ENCODE peak calls at places on chromosomes 2 and 18, in six cellular contexts. A, L, C, M, S and W are unnamed samples. For H3K4me1, the result is how much of the 10 kb centered on the place peaks cover.

GRCh38 chr2:112031916-112032582 is 23.0 kb upstream of the TMEM87B start:
- DNase-seq in A (no peak), L (peak), C (no peak), M (no peak), S (peak), W (no peak)

GRCh38 chr2:195312662-195313061 is 344.4 kb upstream of the SLC39A10 start:
- DNase-seq in A (no peak), L (no peak), C (no peak), M (no peak), S (no peak), W (no peak)

GRCh38 chr18:58856881-58857280 is 7.8 kb upstream of the ZNF532 start:
- DNase-seq in A (no peak), L (no peak), C (no peak), M (no peak), S (no peak), W (no peak)

GRCh38 chr2:232324778-232325177 is 53.8 kb upstream of the ALPP start:
- DNase-seq in A (no peak), L (no peak), C (no peak), M (no peak), S (no peak), W (no peak)

GRCh38 chr2:22253171-22253570 is 1129.4 kb downstream of the TDRD15 start:
- DNase-seq in A (no peak), L (no peak), C (no peak), M (no peak), S (no peak), W (no peak)

GRCh38 chr2:98457045-98457696 is 12.5 kb downstream of the INPP4A start:
- DNase-seq in A (peak), L (no peak), C (no peak), M (no peak), S (no peak), W (no peak)

GRCh38 chr18:46950064-46950656 is 32.8 kb downstream of the KATNAL2 start:
- DNase-seq in A (no peak), L (no peak), C (no peak), M (no peak), S (no peak), W (no peak)

GRCh38 chr2:100105678-100106054 is 36.7 kb downstream of the AFF3 start:
- DNase-seq in A (no peak), L (no peak), C (peak), M (no peak), S (no peak), W (no peak)

GRCh38 chr18:21291106-21291505 is 49.1 kb downstream of the GREB1L start:
- DNase-seq in A (no peak), L (no peak), C (no peak), M (no peak), S (no peak), W (no peak)

GRCh38 chr18:35605686-35606417 is 24.3 kb downstream of the GALNT1 start:
- DNase-seq in A (no peak), L (no peak), C (no peak), M (no peak), S (no peak), W (no peak)

GRCh38 chr2:54632733-54633692 is 90.4 kb upstream of the EML6 start:
- DNase-seq in A (no peak), L (no peak), C (no peak), M (no peak), S (no peak), W (no peak)

GRCh38 chr18:13232060-13232917 is 13.7 kb downstream of the LDLRAD4 start:
- DNase-seq in A (no peak), L (no peak), C (no peak), M (peak), S (no peak), W (no peak)

GRCh38 chr2:121036226-121036692 is 248.7 kb downstream of the TFCP2L1 start:
- DNase-seq in A (no peak), L (no peak), C (no peak), M (no peak), S (no peak), W (no peak)

GRCh38 chr18:47262397-47263196 is 11.1 kb upstream of the SKOR2 start:
- DNase-seq in A (no peak), L (no peak), C (no peak), M (no peak), S (no peak), W (no peak)

GRCh38 chr2:127220102-127220806 is at the start of gene CYP27C1:
- DNase-seq in A (no peak), L (no peak), C (no peak), M (no peak), S (no peak), W (no peak)

DNA sequence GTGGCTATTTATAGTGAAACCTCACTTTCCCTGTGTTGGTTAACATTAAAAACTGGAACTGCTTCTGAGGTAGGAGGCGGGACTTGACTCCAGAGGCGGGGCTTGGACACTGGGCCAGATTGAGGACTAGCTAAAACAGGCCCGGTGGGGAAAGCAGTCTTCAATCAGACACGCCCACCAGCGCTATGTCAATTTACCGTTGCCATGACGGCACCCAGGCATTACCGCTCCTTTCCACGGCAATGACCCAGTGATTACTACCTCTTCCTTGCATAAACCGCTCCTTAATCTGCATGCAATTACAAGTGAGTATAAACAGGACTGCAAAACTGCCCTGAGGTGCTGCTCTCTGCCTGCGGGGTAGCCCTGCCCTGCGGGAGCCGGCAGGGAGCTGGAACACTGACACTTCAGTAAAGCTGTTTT is 35.3 kb downstream of the LRRFIP1 start:
- DNase-seq in A (peak), L (peak), C (peak), M (peak), S (peak), W (peak)
- TF ChIP-seq CTCF in A (no peak), L (no peak), C (no peak), M (no peak), S (no peak), W (no peak)

GRCh38 chr2:60989256-60989655 is 28.3 kb upstream of the PEX13 start:
- DNase-seq in A (no peak), L (no peak), C (no peak), M (no peak), S (no peak), W (no peak)
- H3K27ac ChIP-seq in A (no peak), L (no peak), C (no peak), M (no peak), S (no peak), W (no peak)

DNA sequence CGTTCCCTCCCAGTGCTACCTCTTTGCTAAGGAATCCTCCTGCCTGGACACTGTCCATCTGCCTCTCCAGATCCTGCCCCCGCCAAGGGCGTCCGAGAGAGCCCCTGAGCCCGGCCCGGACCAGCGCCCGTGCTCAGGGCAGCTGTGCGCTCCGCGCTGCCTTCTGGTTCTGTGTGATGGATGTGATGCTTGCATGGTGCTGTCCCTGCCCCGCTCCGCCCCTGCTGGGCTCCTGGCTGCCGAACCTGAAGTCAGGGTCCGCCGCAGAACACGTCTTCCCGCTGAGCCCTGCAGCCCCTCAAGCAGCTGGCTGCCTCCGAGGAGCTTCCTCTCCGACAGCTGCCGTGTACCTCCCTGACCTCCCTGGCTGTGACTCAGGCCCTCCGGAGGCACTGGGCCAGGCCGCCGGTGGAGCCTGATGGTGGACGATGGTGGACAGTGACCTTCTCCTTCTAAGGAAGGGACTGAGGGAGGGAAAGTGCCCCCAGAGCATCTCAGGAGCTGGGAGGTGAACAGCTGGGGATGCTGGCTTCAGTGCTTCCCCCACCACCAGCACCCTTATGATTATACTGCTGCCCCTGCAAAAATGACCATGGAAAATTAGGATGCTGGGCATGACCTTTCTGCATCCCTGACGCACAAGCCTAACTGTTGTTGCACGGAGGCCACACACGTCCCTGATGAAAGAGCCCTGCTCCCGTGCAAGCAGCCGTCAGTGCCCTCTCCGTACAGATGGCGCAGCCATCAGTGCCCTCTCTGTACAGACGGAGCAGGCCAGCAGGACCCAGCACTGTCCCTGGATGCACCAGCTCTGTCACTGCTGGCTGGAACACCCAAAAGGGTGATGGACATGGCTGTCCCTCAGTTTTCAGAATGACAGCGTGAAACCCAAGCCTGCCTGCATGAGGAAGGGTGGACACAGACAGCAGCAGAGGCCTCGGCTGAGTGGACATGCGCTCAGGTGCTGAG is 99.3 kb downstream of the TPO start:
- DNase-seq in A (no peak), L (no peak), C (no peak), M (no peak), S (no peak), W (no peak)
- H3K4me1 ChIP-seq in A (under half), L (under half), C (under half), M (under half), S (under half), W (under half)

GRCh38 chr2:51657849-51658248 is 625.9 kb upstream of the NRXN1 start:
- DNase-seq in A (no peak), L (no peak), C (no peak), M (no peak), S (no peak), W (no peak)

DNA sequence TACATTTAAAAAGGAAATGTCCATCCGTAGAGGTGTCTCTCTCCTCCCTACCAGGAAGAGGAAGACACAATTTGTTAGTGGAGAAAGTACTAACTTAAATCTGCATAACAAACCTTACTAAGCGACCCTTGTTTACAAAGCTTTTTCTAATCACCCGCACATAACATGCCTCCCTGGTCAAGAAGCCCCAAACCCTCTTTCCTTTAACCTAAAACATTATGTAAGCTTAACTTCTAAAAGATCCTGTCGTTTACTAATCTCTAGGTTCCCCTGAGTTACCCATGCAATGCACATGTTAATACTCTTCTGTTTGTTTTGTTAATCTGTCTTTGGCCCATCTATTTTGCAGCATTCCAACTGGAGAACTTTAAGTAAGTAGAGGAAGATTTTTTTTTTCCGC is 630.3 kb upstream of the NRXN1 start:
- DNase-seq in A (no peak), L (no peak), C (no peak), M (no peak), S (no peak), W (no peak)
- TF ChIP-seq CTCF in A (no peak), L (no peak), C (no peak), M (no peak), S (no peak), W (no peak)

DNA sequence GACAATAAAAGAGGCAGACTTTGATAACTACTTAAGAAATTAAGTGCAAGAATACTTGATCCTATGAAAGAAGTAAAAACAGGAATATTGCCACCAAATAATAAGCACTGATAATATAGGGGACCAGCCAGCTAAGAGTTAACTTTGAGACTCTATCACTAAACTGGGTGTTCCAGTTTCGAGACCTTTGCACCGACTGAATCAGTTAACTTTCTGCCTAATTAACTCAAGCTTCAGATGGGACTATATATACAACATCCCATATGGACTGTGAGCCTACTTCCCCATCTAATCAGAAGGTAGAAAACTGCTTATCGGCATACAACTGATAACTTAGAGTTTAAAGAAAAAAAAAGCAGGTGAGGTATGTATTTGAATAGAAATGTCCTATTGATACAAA is 25.8 kb upstream of the SLC9A2 start:
- DNase-seq in A (no peak), L (no peak), C (no peak), M (no peak), S (no peak), W (no peak)
- H3K27ac ChIP-seq in A (no peak), L (no peak), C (no peak), M (no peak), S (no peak), W (no peak)

DNA sequence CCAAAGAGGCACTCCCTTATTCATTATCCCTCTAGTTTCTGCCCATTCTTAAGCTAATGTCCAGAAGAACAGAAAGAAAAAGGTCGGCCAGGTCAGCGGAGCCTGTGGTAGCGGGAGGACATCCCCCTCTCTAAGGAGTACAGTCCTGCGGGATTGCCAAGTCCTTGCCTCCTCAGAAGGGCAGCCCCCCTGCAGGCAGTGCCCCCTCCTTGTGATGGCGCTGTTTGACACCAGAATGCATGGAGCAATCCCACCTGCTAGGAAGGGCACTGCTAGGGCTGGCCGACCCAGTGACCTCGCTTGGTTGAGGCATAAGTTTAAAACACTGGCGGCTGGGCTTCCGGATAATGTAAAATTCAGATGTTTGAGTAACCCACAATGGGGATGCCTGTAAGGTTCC is 33.9 kb downstream of the ST6GAL2 start:
- DNase-seq in A (no peak), L (no peak), C (no peak), M (no peak), S (no peak), W (no peak)
- H3K4me1 ChIP-seq in A (under half), L (under half), C (under half), M (under half), S (under half), W (under half)

GRCh38 chr2:45496869-45497268 is 114.2 kb downstream of the SRBD1 start:
- DNase-seq in A (no peak), L (no peak), C (no peak), M (no peak), S (no peak), W (no peak)

GRCh38 chr2:45497355-45497754 is 113.7 kb downstream of the SRBD1 start:
- DNase-seq in A (no peak), L (no peak), C (no peak), M (no peak), S (no peak), W (no peak)

GRCh38 chr2:45494275-45494977 is 116.6 kb downstream of the SRBD1 start:
- DNase-seq in A (no peak), L (no peak), C (no peak), M (no peak), S (no peak), W (no peak)

GRCh38 chr2:45498661-45499550 is 112.2 kb downstream of the SRBD1 start:
- DNase-seq in A (no peak), L (no peak), C (no peak), M (no peak), S (no peak), W (no peak)

GRCh38 chr2:45494978-45495293 is 116.1 kb downstream of the SRBD1 start:
- DNase-seq in A (no peak), L (no peak), C (no peak), M (no peak), S (no peak), W (no peak)
- TF ChIP-seq CTCF in A (no peak), L (no peak), C (no peak), M (no peak), S (no peak), W (no peak)